ENCODE peak calls at places on chromosomes 1 and 21, in seven cellular contexts. W is neural progenitor cell; I is prostate gland; M is CD8-positive, alpha-beta memory T cell; Z is HCT116; T is ovary; H is CD8-positive, alpha-beta T cell. C is an unnamed sample. For H3K4me1, the result is how much of the 10 kb centered on the place peaks cover.

GRCh38 chr1:201335174-201335870 is 42.2 kb downstream of the TNNT2 start:
- DNase-seq in M (no peak), Z (no peak), W (no peak), T (no peak), H (no peak), I (no peak), C (no peak)

GRCh38 chr1:30933874-30934252 is 25.3 kb upstream of the SDC3 start:
- DNase-seq in Z (no peak), M (no peak), T (no peak), H (no peak), I (no peak), W (no peak), C (no peak)

GRCh38 chr21:41211041-41211426 is 43.1 kb downstream of the BACE2 start:
- DNase-seq in Z (no peak), W (no peak), T (no peak), I (no peak), M (no peak), H (no peak), C (no peak)

GRCh38 chr1:59554011-59554673 is 257.2 kb downstream of the FGGY start:
- DNase-seq in T (peak), Z (no peak), W (no peak), M (no peak), H (no peak), I (no peak), C (no peak)

GRCh38 chr1:107110346-107110745 is 30.5 kb upstream of the NTNG1 start:
- DNase-seq in M (no peak), I (no peak), T (no peak), Z (no peak), H (no peak), W (no peak), C (no peak)

GRCh38 chr1:187911820-187912219 is 1083.1 kb downstream of the PLA2G4A start:
- DNase-seq in Z (no peak), W (no peak), H (no peak), T (no peak), I (no peak), M (no peak), C (no peak)

GRCh38 chr1:74505133-74505532 is 7.3 kb downstream of the LRRC53 start:
- DNase-seq in I (no peak), M (no peak), W (peak), H (no peak), Z (no peak), T (no peak), C (no peak)

GRCh38 chr1:153347856-153348255 is 785 bp downstream of the PGLYRP4 start:
- DNase-seq in H (no peak), W (no peak), T (no peak), I (no peak), Z (no peak), M (no peak), C (no peak)

GRCh38 chr1:111739984-111740765 is 980 bp upstream of the INKA2 start:
- DNase-seq in Z (no peak), W (peak), T (peak), H (no peak), M (peak), I (peak), C (no peak)

GRCh38 chr1:49098866-49099265 is 322.2 kb upstream of the BEND5 start:
- DNase-seq in W (no peak), Z (no peak), H (no peak), T (no peak), I (no peak), M (no peak), C (no peak)

GRCh38 chr1:152654110-152654509 is 9.1 kb upstream of the LCE2D start:
- DNase-seq in T (no peak), H (no peak), Z (peak), W (peak), M (no peak), I (no peak), C (no peak)

GRCh38 chr1:230137328-230137815 is 70.3 kb downstream of the GALNT2 start:
- DNase-seq in W (no peak), Z (no peak), H (no peak), I (no peak), M (no peak), T (no peak), C (no peak)

GRCh38 chr1:209383907-209384709 is 199.4 kb upstream of the CAMK1G start:
- DNase-seq in W (no peak), T (no peak), M (no peak), H (no peak), I (peak), Z (no peak), C (no peak)

GRCh38 chr1:191152776-191153175 is 675.1 kb upstream of the BRINP3 start:
- DNase-seq in M (no peak), Z (no peak), W (no peak), T (no peak), I (no peak), H (no peak), C (no peak)

GRCh38 chr1:245301921-245302320 is 147.1 kb downstream of the KIF26B start:
- DNase-seq in I (no peak), T (no peak), W (no peak), M (no peak), H (no peak), Z (no peak), C (no peak)

GRCh38 chr1:27464926-27465325 is 25.0 kb downstream of the WASF2 start:
- DNase-seq in M (no peak), H (no peak), I (no peak), W (no peak), T (no peak), Z (no peak), C (no peak)

GRCh38 chr1:200243042-200243437 is 166.8 kb downstream of the ZNF281 start:
- DNase-seq in M (no peak), Z (no peak), I (no peak), W (peak), H (no peak), T (no peak), C (no peak)

GRCh38 chr1:203148127-203148526 is 20.6 kb downstream of the ADORA1 start:
- DNase-seq in H (no peak), M (no peak), Z (peak), W (no peak), I (no peak), T (no peak), C (no peak)

GRCh38 chr1:147760481-147761260 is at the start of gene GJA5:
- DNase-seq in Z (no peak), W (no peak), M (no peak), I (no peak), H (no peak), T (no peak), C (no peak)

GRCh38 chr1:101148987-101149386 is 87.8 kb upstream of the S1PR1 start:
- DNase-seq in M (no peak), H (no peak), I (peak), W (no peak), Z (no peak), T (no peak), C (no peak)

GRCh38 chr1:35556494-35557117 is 597 bp downstream of the KIAA0319L start:
- DNase-seq in T (no peak), I (no peak), W (no peak), Z (no peak), H (no peak), M (no peak), C (no peak)

GRCh38 chr1:40932004-40932403 is 47.5 kb upstream of the CTPS1 start:
- DNase-seq in H (no peak), I (no peak), T (no peak), Z (no peak), W (no peak), M (no peak), C (no peak)

GRCh38 chr1:229336345-229336744 is 6.5 kb downstream of the CCSAP start:
- DNase-seq in T (no peak), H (no peak), Z (no peak), W (no peak), M (no peak), I (no peak), C (no peak)

GRCh38 chr1:1014896-1015681 is 1.8 kb downstream of the ISG15 start:
- DNase-seq in I (no peak), T (no peak), H (no peak), Z (no peak), M (no peak), W (peak), C (no peak)
- H3K4me3 ChIP-seq in I (no peak), T (no peak), H (no peak), Z (peak), M (peak), W (no peak), C (no peak)

DNA sequence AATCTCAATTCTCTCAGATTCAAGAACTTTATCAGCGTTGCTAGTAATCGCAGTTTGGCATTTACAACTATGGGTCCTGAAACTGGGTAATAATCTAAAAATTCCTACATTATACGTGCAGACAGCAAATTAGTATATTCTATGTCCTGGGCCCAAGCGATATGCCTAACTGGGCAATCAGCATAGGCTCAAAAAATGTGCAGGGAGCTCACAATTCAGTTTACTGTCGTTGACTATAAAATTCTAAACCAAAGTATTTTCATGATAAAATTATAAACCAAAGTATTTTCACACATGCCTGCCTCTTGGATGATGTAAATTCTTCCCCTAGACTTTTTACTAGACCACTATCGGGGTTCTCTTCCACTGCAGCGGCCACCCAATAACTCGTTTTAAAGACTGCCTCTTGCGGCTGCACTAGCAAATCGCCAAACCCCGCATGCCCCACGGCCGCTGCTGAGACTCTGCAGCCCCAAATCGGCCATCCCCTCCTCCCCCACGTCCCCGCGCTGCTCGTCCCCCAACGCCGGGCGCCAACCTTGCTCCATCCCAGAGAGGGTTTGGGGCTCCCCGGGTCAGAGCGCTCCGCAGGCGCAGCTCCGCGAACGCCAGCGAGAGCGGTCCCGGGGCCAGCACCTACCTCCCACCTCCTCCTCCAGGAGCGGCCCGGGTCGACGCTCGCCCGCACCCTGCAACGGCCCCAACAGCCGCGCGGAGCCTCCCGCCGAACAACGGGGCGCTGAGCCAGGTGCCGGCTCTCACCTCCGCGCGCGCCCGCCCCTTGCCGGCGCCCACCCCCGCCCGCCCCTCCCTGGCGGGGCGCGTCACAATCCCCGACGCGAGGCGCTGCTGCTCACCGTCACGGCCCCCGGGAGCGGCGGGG is 506 bp downstream of the SSX2IP start:
- DNase-seq in H (no peak), Z (no peak), W (peak), I (peak), M (no peak), T (peak), C (no peak)
- H3K4me1 ChIP-seq in H (under half), Z (under half), W (under half), I (under half), M (under half), T (under half), C (under half)

DNA sequence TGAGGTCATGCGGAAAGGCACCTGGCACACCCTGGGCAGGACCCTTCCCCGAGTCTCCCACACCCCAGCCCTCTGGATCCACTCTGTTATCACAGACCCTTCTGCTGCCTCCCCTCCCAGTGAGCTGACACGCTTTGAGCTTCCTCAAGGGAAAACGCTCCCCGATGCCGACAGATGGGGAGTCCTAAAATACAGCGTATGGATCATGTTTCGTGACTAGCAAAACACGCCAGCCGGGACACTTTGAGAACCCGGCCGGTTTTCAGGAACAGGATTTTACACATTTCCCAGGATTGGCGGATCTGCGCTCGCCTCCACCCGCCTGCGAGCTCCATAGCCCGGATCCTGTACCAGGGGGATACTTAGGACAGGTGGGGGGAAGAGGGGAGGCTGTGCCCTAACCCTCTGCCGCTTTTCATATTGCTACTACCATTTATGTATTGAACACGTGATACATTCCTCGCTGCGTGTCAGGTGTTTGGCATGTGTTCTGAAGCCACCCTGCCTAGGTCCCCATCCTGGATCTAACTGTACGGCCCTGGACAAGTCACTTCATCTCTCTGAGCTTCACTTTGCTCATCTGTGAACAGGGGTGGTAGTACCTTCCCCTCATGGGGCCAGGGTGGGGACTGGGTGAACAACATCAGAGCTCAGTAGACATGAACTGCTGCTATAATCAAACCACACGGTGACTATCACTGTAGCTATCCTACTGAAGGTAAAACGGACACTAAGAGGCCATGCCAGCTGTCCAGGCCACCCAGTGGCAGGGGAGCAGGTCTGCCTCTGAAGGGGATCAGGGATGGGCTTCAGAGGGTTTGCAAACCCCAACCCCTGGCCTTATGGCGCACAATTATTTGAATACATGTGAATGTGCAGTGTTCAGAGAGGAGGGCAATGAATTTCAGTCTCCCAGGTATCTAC is 63.2 kb downstream of the SSBP3 start:
- DNase-seq in M (no peak), T (peak), H (no peak), W (no peak), Z (no peak), I (no peak), C (no peak)
- H3K4me3 ChIP-seq in M (no peak), T (no peak), H (no peak), W (no peak), Z (no peak), I (no peak), C (no peak)

GRCh38 chr1:54410359-54410758 is 4.2 kb upstream of the SSBP3 start:
- DNase-seq in T (no peak), I (no peak), H (no peak), Z (no peak), W (no peak), M (no peak), C (no peak)

GRCh38 chr1:54407201-54407956 is 1.2 kb upstream of the SSBP3 start:
- DNase-seq in I (peak), H (peak), M (peak), W (peak), T (peak), Z (peak), C (peak)

GRCh38 chr1:54407957-54408700 is 1.9 kb upstream of the SSBP3 start:
- DNase-seq in T (peak), M (no peak), Z (peak), H (no peak), I (no peak), W (peak), C (no peak)

GRCh38 chr1:54408701-54409066 is 2.5 kb upstream of the SSBP3 start:
- DNase-seq in Z (no peak), I (no peak), H (no peak), M (no peak), T (no peak), W (no peak), C (no peak)

DNA sequence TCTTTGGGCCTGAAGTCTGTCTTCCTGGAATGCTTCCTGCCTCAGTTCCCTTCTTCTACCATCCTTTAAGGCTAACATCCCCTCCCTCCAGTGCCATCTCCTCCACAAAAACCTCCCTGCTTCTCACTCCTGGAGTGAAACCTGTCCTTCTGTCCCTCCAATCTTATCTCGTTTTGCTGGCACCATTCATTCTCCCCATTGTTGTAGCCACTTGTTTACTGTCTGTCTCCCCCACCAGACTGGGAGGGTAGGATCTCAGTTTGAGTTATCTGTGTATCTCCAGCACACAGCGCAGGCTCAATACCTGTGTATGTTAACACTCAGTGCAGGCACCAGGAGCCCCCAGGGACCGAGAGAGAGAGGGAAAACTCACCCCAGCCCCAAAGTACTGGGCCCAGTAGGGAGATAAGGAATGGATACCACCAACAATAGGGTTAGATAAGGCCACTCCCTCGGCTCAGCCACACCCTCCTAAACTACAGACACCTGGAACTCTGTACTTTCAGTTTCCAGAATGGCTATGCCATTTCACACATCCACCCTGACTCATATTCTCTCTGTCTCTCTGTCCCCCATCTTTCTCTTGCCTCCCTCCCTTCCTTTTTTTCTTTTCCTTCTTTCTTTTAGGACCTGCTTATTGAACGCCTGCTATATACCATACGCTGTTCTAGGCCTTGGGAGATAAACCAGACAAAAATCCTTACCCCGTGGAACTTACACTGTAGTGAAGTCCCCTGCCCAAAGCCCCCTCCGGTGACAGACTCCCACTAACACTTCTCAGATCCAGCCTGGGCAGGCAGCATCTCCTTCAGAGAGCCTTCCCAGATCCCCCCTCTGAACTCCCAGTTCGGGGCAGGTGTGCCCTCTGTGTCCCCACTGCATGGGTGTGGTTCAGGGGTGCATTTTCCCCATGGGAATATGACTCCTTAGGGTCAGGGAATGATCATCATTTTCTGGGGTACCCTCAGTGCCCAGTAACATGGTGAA is 3.3 kb upstream of the SSBP3 start:
- DNase-seq in M (no peak), T (no peak), Z (no peak), H (no peak), I (no peak), W (no peak), C (no peak)
- H3K4me1 ChIP-seq in M (under half), T (under half), Z (under half), H (under half), I (under half), W (under half), C (under half)

GRCh38 chr1:228150458-228151169 is 884 bp downstream of the GJC2 start:
- DNase-seq in M (no peak), I (no peak), H (no peak), Z (no peak), W (no peak), T (peak), C (no peak)
- H3K4me3 ChIP-seq in M (no peak), I (peak), H (no peak), Z (no peak), W (no peak), T (peak), C (no peak)

DNA sequence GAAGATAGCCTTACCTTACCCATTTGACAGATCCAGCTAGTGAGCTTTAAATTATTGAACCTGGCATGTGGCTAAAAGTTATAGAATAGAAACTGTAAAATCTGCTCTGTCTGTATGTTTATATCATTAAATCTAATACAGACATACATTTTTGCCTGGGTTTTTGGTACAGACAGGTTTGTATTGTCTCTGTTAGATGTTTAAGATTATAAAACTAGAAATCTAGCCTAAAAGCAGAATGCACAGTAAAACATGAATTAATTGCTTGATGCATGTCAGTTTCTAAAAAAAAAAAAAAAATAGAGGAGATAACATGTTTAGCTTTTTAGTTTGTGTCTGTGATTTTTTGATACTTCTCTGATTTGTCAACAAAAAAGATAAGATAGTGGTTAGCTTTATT is 477.6 kb upstream of the LRRC7 start:
- DNase-seq in Z (no peak), H (no peak), M (no peak), I (no peak), T (no peak), W (no peak), C (no peak)
- H3K4me1 ChIP-seq in Z (under half), H (under half), M (under half), I (under half), T (under half), W (under half), C (under half)